ENCODE peak calls at places on chromosomes 2 and 18, in seven cellular contexts. Z is CD8-positive, alpha-beta memory T cell; F is hepatocyte; L is PC-3; J is testis; C is right atrium auricular region; M is mammary epithelial cell. Q is an unnamed sample.
A peak's percentile ranks its signal among the peaks of the same experiment; 100 is the strongest.

GRCh38 chr2:31735716-31736115 is 155.0 kb upstream of the SRD5A2 start:
- DNase-seq in Z (no peak), F (no peak), L (no peak), J (no peak), C (no peak), M (no peak), Q (no peak)

GRCh38 chr2:23208339-23208738 is 176.6 kb upstream of the KLHL29 start:
- DNase-seq in Z (no peak), F (peak; percentile 45), L (no peak), J (no peak), C (no peak), M (no peak), Q (no peak)

GRCh38 chr2:69395866-69396265 is 8.8 kb upstream of the GFPT1 start:
- DNase-seq in Z (no peak), F (no peak), L (no peak), J (no peak), C (no peak), M (no peak), Q (peak; percentile 15)

GRCh38 chr2:85506768-85507181 is 32.2 kb upstream of the MAT2A start:
- DNase-seq in Z (no peak), F (peak; percentile 38), L (no peak), J (peak; percentile 60), C (no peak), M (no peak), Q (peak; percentile 40)

GRCh38 chr2:133492719-133493366 is 75.4 kb downstream of the NCKAP5 start:
- DNase-seq in Z (no peak), F (no peak), L (no peak), J (no peak), C (no peak), M (no peak), Q (no peak)

GRCh38 chr2:42464631-42465030 is 29.2 kb downstream of the KCNG3 start:
- DNase-seq in Z (no peak), F (peak; percentile 40), L (no peak), J (peak; percentile 55), C (no peak), M (no peak), Q (no peak)

GRCh38 chr2:84694088-84694622 is 177.9 kb downstream of the DNAH6 start:
- DNase-seq in Z (peak; percentile 56), F (peak; percentile 9), L (no peak), J (no peak), C (no peak), M (no peak), Q (no peak)

GRCh38 chr2:219714681-219715080 is 87.3 kb downstream of the SLC4A3 start:
- DNase-seq in Z (no peak), F (no peak), L (no peak), J (no peak), C (no peak), M (no peak), Q (no peak)

GRCh38 chr2:11155326-11156059 is at the start of gene SLC66A3:
- DNase-seq in Z (no peak), F (no peak), L (peak; percentile 86), J (no peak), C (no peak), M (peak; percentile 90), Q (no peak)

GRCh38 chr2:180983468-180984388 is 3.3 kb downstream of the UBE2E3 start:
- DNase-seq in Z (peak; percentile 35), F (peak; percentile 68), L (peak; percentile 69), J (peak; percentile 60), C (no peak), M (peak; percentile 54), Q (peak; percentile 80)

GRCh38 chr18:70331456-70332097 is 42.7 kb downstream of the SOCS6 start:
- DNase-seq in Z (no peak), F (no peak), L (no peak), J (peak; percentile 23), C (no peak), M (no peak), Q (no peak)

GRCh38 chr2:96264086-96264485 is 1.7 kb downstream of the TMEM127 start:
- DNase-seq in Z (no peak), F (no peak), L (no peak), J (no peak), C (no peak), M (no peak), Q (peak; percentile 40)

GRCh38 chr2:96265349-96265839 is 403 bp downstream of the TMEM127 start:
- DNase-seq in Z (no peak), F (peak; percentile 63), L (no peak), J (peak; percentile 62), C (no peak), M (peak; percentile 32), Q (peak; percentile 62)

GRCh38 chr2:96264656-96265348 is 995 bp downstream of the TMEM127 start:
- DNase-seq in Z (peak; percentile 18), F (peak; percentile 56), L (no peak), J (peak; percentile 39), C (no peak), M (no peak), Q (peak; percentile 48)

GRCh38 chr2:96267159-96267971 is 1.3 kb downstream of the CIAO1 start:
- DNase-seq in Z (peak; percentile 23), F (peak; percentile 69), L (peak; percentile 52), J (no peak), C (no peak), M (peak; percentile 43), Q (peak; percentile 48)

DNA sequence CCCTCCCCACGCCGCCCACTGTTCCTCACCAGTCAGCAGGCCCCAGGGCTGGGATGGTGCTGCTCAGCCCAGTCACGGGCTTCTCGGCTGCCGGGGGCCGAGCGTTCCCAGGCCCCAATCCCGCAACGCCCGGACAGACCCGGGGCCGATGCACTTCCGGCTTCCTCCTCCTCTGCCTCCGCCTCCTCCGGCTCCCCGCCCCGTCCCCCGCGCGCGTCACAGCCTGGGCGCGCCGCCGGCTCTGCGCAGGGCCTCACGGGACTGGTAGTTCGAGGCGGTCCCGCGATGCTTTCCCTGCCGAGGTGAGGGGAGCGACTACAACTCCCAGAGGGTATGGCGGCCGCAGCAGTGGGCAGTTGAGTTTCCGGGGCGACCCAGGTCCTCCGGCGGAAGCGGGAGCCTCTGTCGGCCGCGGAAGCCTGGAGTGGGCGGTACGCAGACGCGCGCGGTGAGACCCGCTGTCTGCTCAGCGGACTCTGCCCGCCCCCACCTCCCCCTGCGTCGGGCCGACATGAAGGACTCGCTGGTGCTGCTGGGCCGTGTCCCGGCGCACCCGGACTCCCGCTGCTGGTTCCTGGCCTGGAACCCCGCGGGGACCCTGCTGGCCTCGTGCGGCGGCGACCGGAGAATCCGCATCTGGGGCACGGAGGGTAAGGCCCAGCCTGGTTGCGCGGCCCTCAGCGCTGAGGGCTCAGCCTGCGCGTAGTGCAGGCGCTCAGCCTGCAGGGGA is at the start of the genes CIAO1 and TMEM127:
- DNase-seq in Z (peak; percentile 97), F (peak; percentile 99), L (peak; percentile 98), J (peak; percentile 99), C (peak; percentile 99), M (peak; percentile 99), Q (peak; percentile 99)
- H3K36me3 ChIP-seq in Z (peaks cover 22% of the 10 kb centered on the region), F (peaks cover 3% of the 10 kb centered on the region), L (peaks cover 26% of the 10 kb centered on the region), J (no peaks in the 10 kb centered on the region), C (peaks cover 40% of the 10 kb centered on the region), M (peaks cover 11% of the 10 kb centered on the region), Q (peaks cover 36% of the 10 kb centered on the region)

GRCh38 chr18:62688743-62689317 is 26.5 kb upstream of the PHLPP1 start:
- DNase-seq in Z (no peak), F (no peak), L (no peak), J (no peak), C (no peak), M (no peak), Q (no peak)
- H3K9me3 ChIP-seq in Z (no peaks in the 10 kb centered on the region), F (no peaks in the 10 kb centered on the region), L (peaks cover 6% of the 10 kb centered on the region), J (no peaks in the 10 kb centered on the region), C (peaks cover 16% of the 10 kb centered on the region), M (peaks cover 26% of the 10 kb centered on the region), Q (peaks cover 52% of the 10 kb centered on the region)

GRCh38 chr2:174761837-174762236 is 2.4 kb downstream of the CHRNA1 start:
- DNase-seq in Z (no peak), F (no peak), L (peak; percentile 9), J (no peak), C (no peak), M (no peak), Q (peak; percentile 43)

GRCh38 chr2:174763793-174764179 is 486 bp downstream of the CHRNA1 start:
- DNase-seq in Z (no peak), F (no peak), L (no peak), J (no peak), C (no peak), M (no peak), Q (no peak)

GRCh38 chr2:174762464-174762863 is 1.8 kb downstream of the CHRNA1 start:
- DNase-seq in Z (no peak), F (no peak), L (no peak), J (no peak), C (no peak), M (no peak), Q (no peak)

GRCh38 chr2:174765576-174765975 is 1.3 kb upstream of the CHRNA1 start:
- DNase-seq in Z (no peak), F (no peak), L (no peak), J (no peak), C (no peak), M (no peak), Q (no peak)

DNA sequence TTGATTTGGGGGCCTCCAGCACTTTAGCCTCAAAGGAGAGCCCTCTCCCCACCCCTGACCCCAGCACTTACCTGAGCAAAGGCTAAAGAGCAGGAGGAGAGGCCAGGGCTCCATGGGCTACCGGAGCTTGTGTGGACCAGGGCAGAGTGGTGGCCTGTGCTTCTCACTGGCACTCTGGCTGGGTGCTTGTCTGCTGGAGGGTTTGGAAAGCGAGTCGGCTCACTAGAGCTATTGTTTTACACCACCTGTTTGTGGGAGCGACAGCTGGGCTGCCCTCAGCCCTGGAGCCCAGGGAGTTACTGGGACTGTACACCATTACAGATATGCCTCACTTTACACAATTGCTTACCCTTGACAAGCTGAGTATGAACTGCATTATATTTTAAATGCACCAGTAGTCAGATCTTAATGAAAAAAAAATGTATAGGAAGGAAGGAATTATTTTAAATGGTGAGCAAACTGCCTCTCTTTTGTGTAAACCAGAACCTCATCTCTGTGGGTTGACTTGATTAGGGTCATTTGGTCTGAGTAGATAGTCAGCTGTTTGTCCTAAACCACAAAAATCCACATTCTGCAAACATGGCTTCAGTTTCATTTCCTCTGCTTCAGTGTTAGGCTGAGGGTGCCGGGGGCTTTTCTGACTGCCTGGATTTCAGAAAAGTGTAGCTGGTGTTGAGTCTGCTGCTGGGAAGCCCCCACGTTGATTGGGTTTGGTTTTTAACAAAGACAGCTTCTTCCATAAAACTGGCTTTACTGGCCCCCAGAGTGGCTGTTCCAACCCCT is at the start of gene CHRNA1:
- DNase-seq in Z (no peak), F (no peak), L (peak; percentile 63), J (no peak), C (no peak), M (no peak), Q (peak; percentile 67)
- H3K4me1 ChIP-seq in Z (no peaks in the 10 kb centered on the region), F (peaks cover 15% of the 10 kb centered on the region), L (peaks cover 30% of the 10 kb centered on the region), J (no peaks in the 10 kb centered on the region), C (no peaks in the 10 kb centered on the region), M (no peaks in the 10 kb centered on the region), Q (no peaks in the 10 kb centered on the region)

GRCh38 chr2:194103941-194104655 is 1552.9 kb upstream of the SLC39A10 start:
- DNase-seq in Z (no peak), F (no peak), L (no peak), J (no peak), C (no peak), M (no peak), Q (peak; percentile 78)

GRCh38 chr2:194104687-194105086 is 1552.3 kb upstream of the SLC39A10 start:
- DNase-seq in Z (no peak), F (no peak), L (no peak), J (no peak), C (no peak), M (no peak), Q (peak; percentile 6)

GRCh38 chr2:194095359-194095758 is 1561.7 kb upstream of the SLC39A10 start:
- DNase-seq in Z (no peak), F (no peak), L (no peak), J (no peak), C (no peak), M (no peak), Q (no peak)

GRCh38 chr2:194096402-194096801 is 1560.6 kb upstream of the SLC39A10 start:
- DNase-seq in Z (no peak), F (no peak), L (no peak), J (no peak), C (no peak), M (no peak), Q (no peak)

GRCh38 chr2:194100201-194100600 is 1556.8 kb upstream of the SLC39A10 start:
- DNase-seq in Z (no peak), F (no peak), L (no peak), J (no peak), C (no peak), M (no peak), Q (no peak)
- H3K36me3 ChIP-seq in Z (no peaks in the 10 kb centered on the region), F (no peaks in the 10 kb centered on the region), L (no peaks in the 10 kb centered on the region), J (no peaks in the 10 kb centered on the region), C (no peaks in the 10 kb centered on the region), M (no peaks in the 10 kb centered on the region), Q (no peaks in the 10 kb centered on the region)

Q was measured in adipocyte.